ENCODE peak calls at places on chromosomes 4 and X, in four cellular contexts. U is esophagus squamous epithelium, V is upper lobe of left lung, P is left ventricle myocardium inferior. A is an unnamed sample.

GRCh38 chrX:147494365-147494764 is 417.4 kb upstream of the FMR1 start:
- DNase-seq in U (no peak), V (no peak), P (no peak), A (no peak)

GRCh38 chr4:113292371-113293042 is 243.1 kb downstream of the ANK2 start:
- DNase-seq in U (no peak), V (peak; percentile 57), P (peak; percentile 37), A (peak; percentile 42)

GRCh38 chr4:7146764-7147071 is 45.6 kb upstream of the SORCS2 start:
- DNase-seq in U (no peak), V (no peak), P (no peak), A (no peak)

GRCh38 chr4:90292438-90292837 is 165.2 kb downstream of the CCSER1 start:
- DNase-seq in U (no peak), V (no peak), P (no peak), A (no peak)

GRCh38 chr4:138086471-138086870 is 155.7 kb downstream of the SLC7A11 start:
- DNase-seq in U (no peak), V (no peak), P (no peak), A (no peak)

GRCh38 chr4:122764808-122765189 is 32.3 kb downstream of the BBS12 start:
- DNase-seq in U (no peak), V (no peak), P (no peak), A (no peak)

GRCh38 chrX:149527705-149528104 is 13.1 kb upstream of the EOLA1 start:
- DNase-seq in U (no peak), V (no peak), P (no peak), A (no peak)

GRCh38 chr4:5472166-5472565 is 236.2 kb downstream of the EVC2 start:
- DNase-seq in U (no peak), V (no peak), P (no peak), A (no peak)

GRCh38 chr4:22463179-22463578 is 52.7 kb downstream of the ADGRA3 start:
- DNase-seq in U (no peak), V (no peak), P (no peak), A (no peak)

GRCh38 chr4:154982187-154983047 is 201.3 kb downstream of the RBM46 start:
- DNase-seq in U (no peak), V (no peak), P (peak; percentile 18), A (peak; percentile 48)

GRCh38 chrX:35890699-35891098 is 28.8 kb upstream of the CFAP47 start:
- DNase-seq in U (no peak), V (no peak), P (no peak), A (peak; percentile 19)

GRCh38 chr4:85475631-85476233 is 782 bp downstream of the ARHGAP24 start:
- DNase-seq in U (no peak), V (peak; percentile 81), P (peak; percentile 35), A (no peak)

GRCh38 chr4:153728151-153728550 is 31.7 kb downstream of the RNF175 start:
- DNase-seq in U (no peak), V (no peak), P (no peak), A (no peak)

GRCh38 chrX:49842603-49843002 is 13.5 kb downstream of the PAGE4 start:
- DNase-seq in U (no peak), V (no peak), P (no peak), A (no peak)

GRCh38 chr4:81259151-81259550 is 44.1 kb upstream of the PRKG2 start:
- DNase-seq in U (no peak), V (no peak), P (no peak), A (no peak)

GRCh38 chr4:143357161-143357845 is 20.6 kb downstream of the GAB1 start:
- DNase-seq in U (no peak), V (no peak), P (no peak), A (no peak)

GRCh38 chr4:39044947-39045734 is 12.9 kb upstream of the TMEM156 start:
- DNase-seq in U (no peak), V (no peak), P (peak; percentile 29), A (peak; percentile 72)

GRCh38 chr4:149248191-149248590 is 567.5 kb downstream of the IQCM start:
- DNase-seq in U (no peak), V (no peak), P (no peak), A (no peak)

GRCh38 chr4:26687728-26688127 is 103.8 kb downstream of the TBC1D19 start:
- DNase-seq in U (no peak), V (no peak), P (no peak), A (no peak)

GRCh38 chr4:81577392-81577791 is 105.7 kb upstream of the RASGEF1B start:
- DNase-seq in U (no peak), V (no peak), P (no peak), A (no peak)

GRCh38 chr4:175419120-175419774 is 392.8 kb downstream of the GPM6A start:
- DNase-seq in U (no peak), V (no peak), P (no peak), A (no peak)

DNA sequence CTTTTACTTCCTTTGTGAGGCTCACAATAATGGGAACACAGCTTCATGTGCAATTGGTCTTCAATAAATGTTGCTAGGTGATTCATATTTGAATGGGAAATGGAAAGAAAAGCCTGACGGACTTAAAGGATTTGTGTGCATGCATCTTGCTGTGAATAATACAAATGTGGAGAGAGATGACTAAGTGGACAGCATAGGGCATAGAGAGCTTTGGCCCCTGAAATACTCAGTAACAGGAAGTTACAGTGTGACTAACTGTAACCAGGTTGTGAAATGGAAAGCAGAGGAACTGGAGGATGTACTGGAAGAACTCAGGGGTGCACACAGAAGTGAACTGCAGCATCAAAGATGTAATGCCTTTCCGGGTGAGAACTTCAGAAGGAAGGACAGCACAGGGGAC is 206.7 kb downstream of the MGST2 start:
- DNase-seq in U (no peak), V (no peak), P (no peak), A (no peak)
- H3K4me3 ChIP-seq in U (no peak overlapping the region), V (no peak overlapping the region), P (no peak overlapping the region), A (no peak overlapping the region)

GRCh38 chrX:74231625-74232024 is 72.4 kb upstream of the ZCCHC13 start:
- DNase-seq in U (no peak), V (no peak), P (no peak), A (no peak)

GRCh38 chrX:74234829-74235228 is 69.2 kb upstream of the ZCCHC13 start:
- DNase-seq in U (no peak), V (no peak), P (no peak), A (no peak)

GRCh38 chrX:74225111-74225510 is 78.9 kb upstream of the ZCCHC13 start:
- DNase-seq in U (no peak), V (no peak), P (no peak), A (no peak)

GRCh38 chrX:74232859-74233258 is 71.1 kb upstream of the ZCCHC13 start:
- DNase-seq in U (no peak), V (no peak), P (no peak), A (no peak)

GRCh38 chrX:74230094-74230493 is 73.9 kb upstream of the ZCCHC13 start:
- DNase-seq in U (no peak), V (no peak), P (no peak), A (no peak)
- TF ChIP-seq CTCF in U (no peak), V (no peak), P (peak; percentile 15), A (no peak)

GRCh38 chrX:13149702-13150101 is 105.3 kb upstream of the FAM9C start:
- DNase-seq in U (no peak), V (no peak), P (no peak), A (no peak)
- H3K9me3 ChIP-seq in U (no peaks in the 10 kb centered on the region), V (peaks cover 4% of the 10 kb centered on the region), P (peaks cover 7% of the 10 kb centered on the region), A (no peaks in the 10 kb centered on the region)

GRCh38 chr4:119025440-119025839 is 110.2 kb upstream of the MYOZ2 start:
- DNase-seq in U (no peak), V (no peak), P (peak; percentile 37), A (no peak)
- H3K4me3 ChIP-seq in U (peak overlapping the region; percentile 5), V (no peak overlapping the region), P (peak overlapping the region; percentile 24), A (peak overlapping the region; percentile 29)

DNA sequence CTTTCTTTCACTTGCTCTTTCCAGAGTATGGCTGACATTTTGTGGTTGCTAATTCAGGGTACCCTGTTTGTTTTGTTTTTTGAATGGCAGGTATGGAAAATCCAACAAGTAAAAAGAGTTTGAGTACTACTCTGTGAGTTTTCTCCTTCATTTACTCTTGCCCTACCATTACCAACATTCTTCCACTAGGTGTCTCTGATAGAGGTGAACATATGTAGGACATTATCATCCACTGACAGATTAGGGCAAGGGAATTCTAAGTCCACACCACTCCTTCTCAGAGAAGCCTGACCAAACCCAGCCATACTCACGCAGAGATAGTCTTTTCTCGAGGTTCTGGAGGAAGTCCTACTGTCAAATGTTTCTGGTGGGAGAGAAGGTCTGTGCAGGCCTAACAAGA is 36.7 kb upstream of the HDAC8 start:
- DNase-seq in U (no peak), V (no peak), P (no peak), A (no peak)
- TF ChIP-seq CTCF in U (no peak), V (no peak), P (peak; percentile 39), A (no peak)

A was measured in tibial artery.